ENCODE peak calls at places on chromosomes 13 and 19, in five cellular contexts. D, T, K, P and Q are unnamed samples.
A peak's percentile ranks its signal among the peaks of the same experiment; 100 is the strongest.

GRCh38 chr19:47539747-47540311 is 25.0 kb upstream of the NAPA start:
- ATAC-seq in T (peak; percentile 35), K (no peak), P (no peak), D (peak; percentile 35), Q (no peak)

GRCh38 chr13:44765076-44765475 is 188.9 kb upstream of the TSC22D1 start:
- ATAC-seq in P (no peak), K (no peak), D (no peak), T (no peak), Q (no peak)

GRCh38 chr13:113192279-113192678 is 16.2 kb downstream of the PCID2 start:
- ATAC-seq in T (no peak), K (no peak), P (no peak), D (no peak), Q (no peak)

GRCh38 chr13:60000081-60000480 is 163.6 kb downstream of the DIAPH3 start:
- ATAC-seq in K (no peak), D (no peak), T (no peak), P (no peak), Q (no peak)

GRCh38 chr19:49458567-49458903 is 5.5 kb downstream of the ALDH16A1 start:
- ATAC-seq in K (no peak), P (no peak), T (no peak), D (no peak), Q (no peak)

GRCh38 chr13:110518571-110518970 is 43.0 kb downstream of the RAB20 start:
- ATAC-seq in T (no peak), K (peak; percentile 27), D (no peak), P (no peak), Q (no peak)

GRCh38 chr19:19597809-19598306 is 20.6 kb downstream of the PBX4 start:
- ATAC-seq in T (peak; percentile 76), P (no peak), D (peak; percentile 68), K (no peak), Q (no peak)

GRCh38 chr19:31659897-31660210 is 310.6 kb upstream of the TSHZ3 start:
- ATAC-seq in K (no peak), T (no peak), P (no peak), D (no peak), Q (no peak)

GRCh38 chr13:40639226-40639681 is 27.2 kb downstream of the FOXO1 start:
- ATAC-seq in T (no peak), K (peak; percentile 22), D (no peak), P (peak; percentile 92), Q (peak; percentile 36)

GRCh38 chr19:35533822-35534521 is 716 bp downstream of the GAPDHS start:
- ATAC-seq in K (peak; percentile 82), D (peak; percentile 83), P (peak; percentile 83), T (peak; percentile 92), Q (peak; percentile 58)

GRCh38 chr13:40622246-40622645 is 44.2 kb downstream of the FOXO1 start:
- ATAC-seq in T (no peak), K (no peak), P (no peak), D (no peak), Q (no peak)

GRCh38 chr13:47215741-47216140 is 318.9 kb upstream of the HTR2A start:
- ATAC-seq in P (no peak), T (no peak), K (no peak), D (no peak), Q (no peak)

GRCh38 chr19:10114651-10115391 is 3.3 kb downstream of the P2RY11 start:
- ATAC-seq in D (no peak), T (no peak), K (peak; percentile 3), P (no peak), Q (peak; percentile 1)

GRCh38 chr19:42555801-42556200 is 27.5 kb upstream of the CEACAM1 start:
- ATAC-seq in K (no peak), T (no peak), D (no peak), P (no peak), Q (no peak)

GRCh38 chr19:9709305-9709704 is 34.4 kb upstream of the ZNF562 start:
- ATAC-seq in P (peak; percentile 71), D (no peak), T (no peak), K (no peak), Q (peak; percentile 43)

GRCh38 chr19:19239675-19240074 is 27.9 kb downstream of the NCAN start:
- ATAC-seq in P (no peak), D (no peak), K (no peak), T (no peak), Q (no peak)

GRCh38 chr19:35392742-35393350 is 22.0 kb downstream of the GPR42 start:
- ATAC-seq in D (no peak), K (no peak), P (no peak), T (no peak), Q (no peak)

GRCh38 chr13:93788456-93788855 is 561.8 kb downstream of the GPC6 start:
- ATAC-seq in P (no peak), K (no peak), T (peak; percentile 44), D (no peak), Q (no peak)

GRCh38 chr13:80824231-80824630 is 483.3 kb upstream of the SPRY2 start:
- ATAC-seq in T (no peak), P (peak; percentile 46), K (no peak), D (no peak), Q (no peak)

GRCh38 chr13:79386125-79386822 is 19.8 kb downstream of the RBM26 start:
- ATAC-seq in P (no peak), K (no peak), T (peak; percentile 80), D (peak; percentile 43), Q (no peak)

GRCh38 chr19:2475018-2475701 is 767 bp upstream of the GADD45B start:
- ATAC-seq in K (peak; percentile 9), D (peak; percentile 2), T (peak; percentile 35), P (peak; percentile 24), Q (peak; percentile 9)

GRCh38 chr13:98105929-98106336 is 37.0 kb upstream of the FARP1 start:
- ATAC-seq in P (peak; percentile 86), D (no peak), T (no peak), K (no peak), Q (no peak)

GRCh38 chr19:34351382-34351802 is 13.6 kb upstream of the GPI start:
- ATAC-seq in P (no peak), D (peak; percentile 5), T (no peak), K (no peak), Q (no peak)